ENCODE peak calls at places on chromosomes 3 and 15, in six cellular contexts. One of them, this sample, is unnamed.

GRCh38 chr3:150015906-150016305 is 45.2 kb upstream of the PFN2 start:
- DNase-seq in stimulated activated CD4-positive, alpha-beta T cell treated with anti-CD3 and anti-CD28 coated beads, Interleukin-4, amount 100 ng/mL, for 24 hours: no peak
- DNase-seq in A549: no peak
- DNase-seq in iris pigment epithelial cell: peak
- DNase-seq in activated gamma-delta T cell treated with Interleukin-2 at 50 U/mL for 16 hours: no peak
- DNase-seq in PC-3: no peak
- DNase-seq in this sample: peak

GRCh38 chr3:139128803-139129202 is 84.1 kb upstream of the PRR23C start:
- DNase-seq in A549: no peak
- DNase-seq in stimulated activated CD4-positive, alpha-beta T cell treated with anti-CD3 and anti-CD28 coated beads, Interleukin-4, amount 100 ng/mL, for 24 hours: no peak
- DNase-seq in iris pigment epithelial cell: no peak
- DNase-seq in activated gamma-delta T cell treated with Interleukin-2 at 50 U/mL for 16 hours: no peak
- DNase-seq in PC-3: no peak
- DNase-seq in this sample: no peak

GRCh38 chr3:119508172-119508845 is 10.0 kb downstream of the TIMMDC1 start:
- DNase-seq in A549: no peak
- DNase-seq in iris pigment epithelial cell: no peak
- DNase-seq in stimulated activated CD4-positive, alpha-beta T cell treated with anti-CD3 and anti-CD28 coated beads, Interleukin-4, amount 100 ng/mL, for 24 hours: peak
- DNase-seq in activated gamma-delta T cell treated with Interleukin-2 at 50 U/mL for 16 hours: no peak
- DNase-seq in PC-3: no peak
- DNase-seq in this sample: no peak

GRCh38 chr3:39569095-39569494 is 101.6 kb downstream of the MOBP start:
- DNase-seq in A549: no peak
- DNase-seq in stimulated activated CD4-positive, alpha-beta T cell treated with anti-CD3 and anti-CD28 coated beads, Interleukin-4, amount 100 ng/mL, for 24 hours: no peak
- DNase-seq in activated gamma-delta T cell treated with Interleukin-2 at 50 U/mL for 16 hours: no peak
- DNase-seq in PC-3: no peak
- DNase-seq in iris pigment epithelial cell: no peak
- DNase-seq in this sample: no peak

GRCh38 chr15:49038382-49038781 is 7.9 kb downstream of the SECISBP2L start:
- DNase-seq in iris pigment epithelial cell: no peak
- DNase-seq in A549: no peak
- DNase-seq in activated gamma-delta T cell treated with Interleukin-2 at 50 U/mL for 16 hours: no peak
- DNase-seq in stimulated activated CD4-positive, alpha-beta T cell treated with anti-CD3 and anti-CD28 coated beads, Interleukin-4, amount 100 ng/mL, for 24 hours: no peak
- DNase-seq in PC-3: peak
- DNase-seq in this sample: peak

GRCh38 chr3:53817211-53817610 is 29.0 kb downstream of the CHDH start:
- DNase-seq in PC-3: no peak
- DNase-seq in stimulated activated CD4-positive, alpha-beta T cell treated with anti-CD3 and anti-CD28 coated beads, Interleukin-4, amount 100 ng/mL, for 24 hours: no peak
- DNase-seq in iris pigment epithelial cell: no peak
- DNase-seq in A549: no peak
- DNase-seq in activated gamma-delta T cell treated with Interleukin-2 at 50 U/mL for 16 hours: no peak
- DNase-seq in this sample: no peak

GRCh38 chr3:97764186-97765055 is at the start of gene ARL6:
- DNase-seq in activated gamma-delta T cell treated with Interleukin-2 at 50 U/mL for 16 hours: peak
- DNase-seq in stimulated activated CD4-positive, alpha-beta T cell treated with anti-CD3 and anti-CD28 coated beads, Interleukin-4, amount 100 ng/mL, for 24 hours: peak
- DNase-seq in PC-3: peak
- DNase-seq in A549: peak
- DNase-seq in iris pigment epithelial cell: peak
- DNase-seq in this sample: peak

GRCh38 chr3:139113231-139113749 is 68.6 kb upstream of the PRR23C start:
- DNase-seq in activated gamma-delta T cell treated with Interleukin-2 at 50 U/mL for 16 hours: no peak
- DNase-seq in PC-3: peak
- DNase-seq in stimulated activated CD4-positive, alpha-beta T cell treated with anti-CD3 and anti-CD28 coated beads, Interleukin-4, amount 100 ng/mL, for 24 hours: no peak
- DNase-seq in iris pigment epithelial cell: no peak
- DNase-seq in A549: no peak
- DNase-seq in this sample: no peak

GRCh38 chr3:186425788-186426730 is 64.0 kb upstream of the DGKG start:
- DNase-seq in stimulated activated CD4-positive, alpha-beta T cell treated with anti-CD3 and anti-CD28 coated beads, Interleukin-4, amount 100 ng/mL, for 24 hours: no peak
- DNase-seq in A549: peak
- DNase-seq in PC-3: peak
- DNase-seq in activated gamma-delta T cell treated with Interleukin-2 at 50 U/mL for 16 hours: no peak
- DNase-seq in iris pigment epithelial cell: peak
- DNase-seq in this sample: peak

GRCh38 chr15:65980824-65981456 is 111.6 kb downstream of the RAB11A start:
- DNase-seq in iris pigment epithelial cell: peak
- DNase-seq in activated gamma-delta T cell treated with Interleukin-2 at 50 U/mL for 16 hours: no peak
- DNase-seq in stimulated activated CD4-positive, alpha-beta T cell treated with anti-CD3 and anti-CD28 coated beads, Interleukin-4, amount 100 ng/mL, for 24 hours: peak
- DNase-seq in PC-3: peak
- DNase-seq in A549: peak
- DNase-seq in this sample: peak

GRCh38 chr3:81492048-81492447 is 269.4 kb downstream of the GBE1 start:
- DNase-seq in A549: no peak
- DNase-seq in iris pigment epithelial cell: peak
- DNase-seq in PC-3: no peak
- DNase-seq in stimulated activated CD4-positive, alpha-beta T cell treated with anti-CD3 and anti-CD28 coated beads, Interleukin-4, amount 100 ng/mL, for 24 hours: no peak
- DNase-seq in activated gamma-delta T cell treated with Interleukin-2 at 50 U/mL for 16 hours: no peak
- DNase-seq in this sample: peak

GRCh38 chr15:47349179-47349578 is 368.1 kb upstream of the SEMA6D start:
- DNase-seq in PC-3: no peak
- DNase-seq in stimulated activated CD4-positive, alpha-beta T cell treated with anti-CD3 and anti-CD28 coated beads, Interleukin-4, amount 100 ng/mL, for 24 hours: no peak
- DNase-seq in activated gamma-delta T cell treated with Interleukin-2 at 50 U/mL for 16 hours: no peak
- DNase-seq in iris pigment epithelial cell: no peak
- DNase-seq in A549: no peak
- DNase-seq in this sample: no peak

GRCh38 chr3:172564499-172564898 is 41.3 kb upstream of the TNFSF10 start:
- DNase-seq in PC-3: no peak
- DNase-seq in A549: no peak
- DNase-seq in activated gamma-delta T cell treated with Interleukin-2 at 50 U/mL for 16 hours: no peak
- DNase-seq in stimulated activated CD4-positive, alpha-beta T cell treated with anti-CD3 and anti-CD28 coated beads, Interleukin-4, amount 100 ng/mL, for 24 hours: no peak
- DNase-seq in iris pigment epithelial cell: no peak
- DNase-seq in this sample: no peak